ENCODE peak calls at places on chromosomes 12 and 14, in ten cellular contexts. W is lower leg skin, C is heart left ventricle, D is IMR-90, V is A549, L is uterus, Q is body of pancreas, U is thyroid gland, R is Peyer's patch, P is stomach. O is an unnamed sample.

GRCh38 chr14:103302966-103303365 is 31.1 kb upstream of the EIF5 start:
- DNase-seq in W (no peak), C (no peak), D (peak), V (no peak), L (no peak), Q (no peak), U (no peak), R (no peak), P (no peak), O (no peak)

GRCh38 chr12:51482808-51483532 is 58.3 kb downstream of the SLC4A8 start:
- DNase-seq in W (no peak), C (no peak), D (no peak), V (no peak), L (no peak), Q (no peak), U (no peak), R (no peak), P (no peak), O (no peak)

GRCh38 chr12:71592841-71593240 is 70.8 kb downstream of the ZFC3H1 start:
- DNase-seq in W (no peak), C (no peak), D (no peak), V (no peak), L (no peak), Q (no peak), U (no peak), R (no peak), P (no peak), O (no peak)

GRCh38 chr12:62865860-62866407 is 69.0 kb downstream of the PPM1H start:
- DNase-seq in W (no peak), C (no peak), D (peak), V (peak), L (no peak), Q (no peak), U (no peak), R (no peak), P (no peak), O (no peak)

GRCh38 chr14:102819790-102820330 is 42.6 kb downstream of the TRAF3 start:
- DNase-seq in W (no peak), C (no peak), D (peak), V (no peak), L (no peak), Q (no peak), U (no peak), R (no peak), P (no peak), O (no peak)

GRCh38 chr14:32728957-32729356 is 209.7 kb upstream of the NPAS3 start:
- DNase-seq in W (no peak), C (no peak), D (no peak), V (no peak), L (no peak), Q (no peak), U (no peak), R (no peak), P (no peak), O (no peak)

GRCh38 chr14:105343194-105343593 is 28.6 kb downstream of the PACS2 start:
- DNase-seq in W (no peak), C (no peak), D (peak), V (no peak), L (no peak), Q (peak), U (no peak), R (no peak), P (no peak), O (no peak)

GRCh38 chr12:1189163-1189562 is 198.1 kb downstream of the ERC1 start:
- DNase-seq in W (no peak), C (no peak), D (no peak), V (peak), L (no peak), Q (no peak), U (no peak), R (no peak), P (no peak), O (no peak)

GRCh38 chr14:89921896-89922548 is 32.5 kb downstream of the EFCAB11 start:
- DNase-seq in W (no peak), C (no peak), D (peak), V (no peak), L (no peak), Q (no peak), U (no peak), R (no peak), P (no peak), O (no peak)

GRCh38 chr14:77372304-77372841 is 4.5 kb downstream of the TMED8 start:
- DNase-seq in W (no peak), C (no peak), D (peak), V (no peak), L (no peak), Q (no peak), U (peak), R (no peak), P (no peak), O (no peak)

GRCh38 chr12:101759396-101760047 is 20.3 kb upstream of the SYCP3 start:
- DNase-seq in W (no peak), C (no peak), D (peak), V (peak), L (no peak), Q (no peak), U (no peak), R (peak), P (no peak), O (no peak)

GRCh38 chr14:78512021-78512420 is 341.8 kb downstream of the NRXN3 start:
- DNase-seq in W (no peak), C (no peak), D (no peak), V (no peak), L (no peak), Q (no peak), U (no peak), R (no peak), P (no peak), O (no peak)

GRCh38 chr12:124637586-124637985 is 70.2 kb upstream of the NCOR2 start:
- DNase-seq in W (no peak), C (no peak), D (no peak), V (no peak), L (no peak), Q (no peak), U (no peak), R (peak), P (peak), O (no peak)

GRCh38 chr14:72545411-72546311 is 348.2 kb downstream of the DPF3 start:
- DNase-seq in W (no peak), C (no peak), D (no peak), V (no peak), L (no peak), Q (no peak), U (no peak), R (peak), P (no peak), O (no peak)

GRCh38 chr12:47715393-47715876 is 9.6 kb upstream of the RPAP3 start:
- DNase-seq in W (peak), C (peak), D (peak), V (peak), L (peak), Q (peak), U (peak), R (peak), P (peak), O (peak)

GRCh38 chr12:30622509-30622908 is 73.2 kb downstream of the IPO8 start:
- DNase-seq in W (no peak), C (no peak), D (peak), V (peak), L (no peak), Q (no peak), U (no peak), R (no peak), P (no peak), O (no peak)

GRCh38 chr12:4435537-4435936 is 10.1 kb downstream of the FGF6 start:
- DNase-seq in W (no peak), C (no peak), D (no peak), V (peak), L (no peak), Q (no peak), U (no peak), R (peak), P (no peak), O (no peak)

GRCh38 chr12:4432878-4433820 is 12.5 kb downstream of the FGF6 start:
- DNase-seq in W (no peak), C (no peak), D (no peak), V (no peak), L (no peak), Q (no peak), U (no peak), R (peak), P (no peak), O (no peak)

GRCh38 chr12:4431436-4431835 is 14.2 kb downstream of the FGF6 start:
- DNase-seq in W (no peak), C (no peak), D (no peak), V (no peak), L (no peak), Q (no peak), U (no peak), R (peak), P (no peak), O (no peak)

GRCh38 chr12:4434299-4434698 is 11.3 kb downstream of the FGF6 start:
- DNase-seq in W (no peak), C (no peak), D (no peak), V (no peak), L (no peak), Q (no peak), U (no peak), R (no peak), P (no peak), O (no peak)

DNA sequence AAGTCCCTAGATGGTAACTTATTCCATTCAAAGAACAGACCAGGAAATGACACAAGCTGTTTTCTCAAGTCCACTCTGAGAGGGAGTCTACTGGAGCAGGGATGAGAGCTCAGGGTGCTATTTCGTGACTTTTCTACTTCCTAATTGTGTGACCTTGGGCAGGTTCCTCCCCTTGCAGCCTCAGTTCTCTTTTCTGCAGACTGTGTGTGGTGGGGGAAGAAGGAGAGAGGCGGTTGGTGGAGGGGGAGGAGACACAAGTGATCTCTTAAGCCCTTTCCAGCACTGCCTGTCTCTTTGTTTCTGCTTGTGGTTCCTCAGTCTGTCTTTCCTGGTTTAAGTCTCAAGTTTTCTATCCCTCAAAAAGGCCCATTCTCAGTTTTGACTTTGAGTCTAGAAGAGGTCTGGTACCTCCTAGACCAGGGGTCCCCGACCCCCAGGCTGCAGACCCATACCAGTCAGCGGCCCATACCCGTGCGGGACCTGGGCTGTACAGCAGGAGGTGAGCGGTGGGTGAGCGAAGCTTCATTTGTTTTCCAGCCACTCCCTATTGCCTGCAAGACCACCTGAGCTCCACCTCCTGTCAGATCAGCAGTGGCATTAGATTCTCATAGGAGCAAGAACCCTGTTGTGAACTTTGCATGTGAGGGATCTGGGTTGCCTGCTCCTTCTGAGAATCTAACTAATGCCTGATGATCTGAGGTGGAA is 10.7 kb downstream of the FGF6 start:
- DNase-seq in W (no peak), C (no peak), D (no peak), V (no peak), L (no peak), Q (no peak), U (no peak), R (peak), P (no peak), O (no peak)
- TF ChIP-seq POLR2A in W (no peak), C (no peak), D (no peak), V (no peak), L (no peak), Q (no peak), U (no peak), R (no peak), P (no peak), O (no peak)

DNA sequence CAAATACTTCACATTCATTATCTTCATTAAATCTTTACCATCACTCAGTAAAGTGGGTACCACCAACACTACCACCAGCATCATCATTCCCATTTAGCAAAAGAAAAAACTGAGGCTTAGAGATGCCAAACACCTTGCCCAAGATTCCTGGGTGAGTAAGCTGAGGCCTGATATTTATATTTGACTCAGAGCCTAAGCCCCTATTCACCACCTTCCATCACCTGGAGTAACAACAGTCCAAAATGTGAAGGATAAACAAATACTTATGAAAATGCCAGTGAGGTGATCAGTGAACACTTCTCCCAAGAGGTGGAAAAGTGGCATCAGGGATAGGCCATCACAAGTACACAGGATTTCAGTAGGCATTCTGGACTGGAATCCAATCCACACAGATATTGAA is 3.7 kb downstream of the SLC38A1 start:
- DNase-seq in W (no peak), C (no peak), D (no peak), V (no peak), L (no peak), Q (no peak), U (no peak), R (no peak), P (no peak), O (no peak)
- H3K4me3 ChIP-seq in W (no peak), C (no peak), D (no peak), V (no peak), L (no peak), Q (no peak), U (no peak), R (no peak), P (no peak), O (no peak)

GRCh38 chr12:64383675-64384074 is 6.9 kb downstream of the C12orf56 start:
- DNase-seq in W (no peak), C (no peak), D (no peak), V (no peak), L (no peak), Q (no peak), U (no peak), R (no peak), P (no peak), O (no peak)
- TF ChIP-seq CTCF in W (no peak), C (no peak), D (no peak), V (no peak), L (no peak), Q (no peak), U (no peak), R (no peak), P (no peak), O (no peak)

DNA sequence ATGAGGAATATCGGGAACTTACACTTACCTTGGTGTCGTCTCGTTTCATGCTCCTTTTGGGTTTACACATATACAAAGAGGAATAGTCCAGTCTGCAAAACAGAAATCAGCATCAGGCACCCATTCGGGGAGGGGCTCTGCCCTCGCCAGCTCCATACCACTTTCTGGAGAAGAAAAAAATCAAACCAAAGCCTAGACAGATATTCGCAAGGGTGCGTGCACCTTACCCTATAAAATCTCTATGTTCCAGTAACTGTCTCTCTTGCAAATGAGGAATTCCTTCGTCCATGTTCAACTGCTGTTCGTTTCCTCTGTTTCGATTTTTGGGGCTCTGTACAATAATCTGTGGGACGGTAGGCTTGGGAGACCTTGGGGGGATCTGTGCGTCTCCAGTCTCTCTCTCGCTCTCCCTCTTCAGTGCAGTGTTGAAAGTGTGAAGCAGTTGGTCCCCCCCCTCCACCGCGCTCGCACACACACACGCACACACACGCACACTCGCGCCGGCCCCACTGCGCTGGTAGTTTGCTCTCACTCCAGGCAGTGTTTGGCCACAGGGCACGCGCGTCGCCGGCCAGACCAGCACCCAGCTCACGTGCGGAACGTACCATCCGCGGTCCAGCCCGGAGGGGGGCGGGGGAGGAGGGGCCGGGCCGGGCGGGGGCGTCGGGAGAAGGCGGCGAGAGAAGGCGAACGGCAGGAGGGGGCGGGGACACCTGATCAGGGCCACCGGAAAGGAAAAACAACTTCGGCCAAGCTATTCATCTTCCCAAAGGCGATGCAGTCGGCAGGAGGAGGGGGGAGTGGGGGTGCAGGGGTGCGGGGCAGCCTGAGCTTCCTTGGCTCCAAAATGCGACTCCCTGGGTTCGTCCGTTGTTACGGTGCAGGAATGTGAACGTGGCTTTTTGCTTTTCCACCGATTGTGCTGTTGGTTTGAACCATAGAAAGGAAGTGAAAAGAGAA is at the start of gene BHLHE41:
- DNase-seq in W (peak), C (peak), D (peak), V (no peak), L (peak), Q (peak), U (peak), R (peak), P (peak), O (peak)
- TF ChIP-seq POLR2A in W (no peak), C (peak), D (no peak), V (no peak), L (no peak), Q (peak), U (peak), R (no peak), P (no peak), O (peak)

GRCh38 chr12:53956914-53957536 is 2.3 kb downstream of the HOXC12 start:
- DNase-seq in W (no peak), C (no peak), D (no peak), V (no peak), L (peak), Q (no peak), U (no peak), R (no peak), P (no peak), O (no peak)

GRCh38 chr12:53956251-53956887 is 1.7 kb downstream of the HOXC12 start:
- DNase-seq in W (peak), C (no peak), D (no peak), V (no peak), L (peak), Q (no peak), U (no peak), R (no peak), P (no peak), O (no peak)

GRCh38 chr12:53954694-53955035 is at the start of gene HOXC12:
- DNase-seq in W (no peak), C (no peak), D (no peak), V (no peak), L (peak), Q (no peak), U (no peak), R (no peak), P (no peak), O (no peak)

GRCh38 chr12:53955036-53955775 is 503 bp downstream of the HOXC12 start:
- DNase-seq in W (no peak), C (no peak), D (no peak), V (no peak), L (peak), Q (no peak), U (no peak), R (no peak), P (no peak), O (no peak)

GRCh38 chr12:53955776-53956250 is 1.1 kb downstream of the HOXC12 start:
- DNase-seq in W (no peak), C (no peak), D (no peak), V (no peak), L (no peak), Q (no peak), U (no peak), R (no peak), P (no peak), O (no peak)
- H3K4me3 ChIP-seq in W (no peak), C (no peak), D (no peak), V (no peak), L (no peak), Q (no peak), U (no peak), R (no peak), P (no peak), O (no peak)

DNA sequence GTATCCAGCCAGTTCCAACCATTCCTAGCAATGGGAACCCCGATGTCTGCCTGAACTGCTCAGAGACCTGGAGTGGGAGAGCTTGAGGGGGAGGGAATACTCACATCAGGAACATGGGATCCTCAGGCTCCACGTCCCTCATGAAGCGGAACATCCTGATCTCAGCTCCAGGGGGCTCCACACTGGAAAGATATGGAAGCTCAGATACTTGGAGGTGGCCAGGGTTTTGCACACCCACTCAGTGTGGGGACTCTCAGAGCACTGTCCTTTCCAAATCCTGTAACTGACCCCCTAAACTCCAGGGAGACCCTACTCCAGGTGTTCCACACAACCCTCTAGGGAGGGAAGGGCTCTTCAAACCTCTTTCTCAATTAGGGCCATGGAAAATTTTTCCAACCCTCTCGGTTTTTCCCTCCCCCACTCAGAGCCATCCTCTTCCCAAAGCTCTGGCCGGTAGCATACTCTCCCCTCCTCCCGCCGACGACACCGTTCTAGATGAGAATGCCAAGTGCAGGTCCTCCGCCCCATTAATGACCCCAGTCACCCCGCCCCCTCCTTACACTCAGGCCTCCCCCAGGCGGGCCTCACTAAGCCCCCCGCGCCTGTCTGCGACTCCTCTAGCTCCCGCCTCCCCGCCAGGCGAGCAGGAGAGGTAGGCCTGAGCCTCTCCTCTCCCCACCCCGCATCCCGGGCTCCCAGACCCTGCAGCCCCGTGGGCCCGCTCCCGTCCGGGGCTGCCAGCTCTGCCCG is 585 bp downstream of the MLF2 start:
- DNase-seq in W (peak), C (no peak), D (peak), V (peak), L (peak), Q (peak), U (peak), R (peak), P (no peak), O (peak)
- TF ChIP-seq CTCF in W (no peak), C (no peak), D (peak), V (peak), L (no peak), Q (peak), U (no peak), R (peak), P (no peak), O (peak)